ENCODE peak calls at places on chromosomes 13 and 19, in eight cellular contexts. M, Z, Q, N, F, P, G and E are unnamed samples. For H3K4me1, the result is how much of the 10 kb centered on the place peaks cover.

GRCh38 chr13:110030394-110030928 is 244.1 kb upstream of the IRS2 start:
- DNase-seq in G (no peak), P (no peak), Z (no peak), N (no peak), Q (no peak), F (no peak), M (no peak), E (no peak)

GRCh38 chr13:90803210-90803609 is 544.3 kb upstream of the MIR17HG start:
- DNase-seq in G (no peak), M (no peak), F (no peak), Q (no peak), Z (no peak), P (no peak), N (no peak), E (no peak)

GRCh38 chr19:17655751-17656480 is 32.2 kb downstream of the UNC13A start:
- DNase-seq in Z (no peak), M (no peak), F (no peak), P (no peak), Q (no peak), N (no peak), G (no peak), E (no peak)

GRCh38 chr19:32558607-32559228 is 22.3 kb upstream of the PDCD5 start:
- DNase-seq in N (no peak), Q (no peak), M (no peak), Z (no peak), F (no peak), P (no peak), G (no peak), E (no peak)

GRCh38 chr19:16936901-16937300 is 48.1 kb downstream of the F2RL3 start:
- DNase-seq in P (no peak), G (no peak), F (no peak), Q (no peak), N (no peak), Z (no peak), M (no peak), E (no peak)

GRCh38 chr19:47075941-47076340 is 27.5 kb upstream of the TMEM160 start:
- DNase-seq in Q (no peak), M (no peak), F (no peak), P (no peak), Z (no peak), N (no peak), G (no peak), E (no peak)

GRCh38 chr13:98039964-98040363 is 86.5 kb downstream of the IPO5 start:
- DNase-seq in Q (no peak), M (no peak), N (no peak), F (no peak), Z (no peak), G (no peak), P (no peak), E (no peak)

GRCh38 chr19:29014857-29015436 is 198.0 kb downstream of the UQCRFS1 start:
- DNase-seq in P (no peak), M (no peak), Z (peak), G (no peak), N (no peak), F (no peak), Q (no peak), E (no peak)

GRCh38 chr13:109105899-109106298 is 476.5 kb downstream of the MYO16 start:
- DNase-seq in F (no peak), Q (no peak), Z (no peak), G (no peak), P (no peak), M (no peak), N (no peak), E (no peak)

GRCh38 chr13:107866007-107866665 is 349.2 kb downstream of the LIG4 start:
- DNase-seq in M (no peak), F (no peak), G (peak), Z (peak), Q (no peak), N (no peak), P (peak), E (no peak)

GRCh38 chr13:39379667-39380655 is 223.0 kb downstream of the LHFPL6 start:
- DNase-seq in M (no peak), Z (no peak), F (no peak), Q (no peak), G (no peak), N (no peak), P (no peak), E (no peak)

GRCh38 chr19:42406111-42406510 is 16.0 kb upstream of the CNFN start:
- DNase-seq in Z (no peak), G (no peak), M (no peak), P (no peak), Q (no peak), F (no peak), N (no peak), E (no peak)

GRCh38 chr13:35979378-35979911 is 151.7 kb downstream of the DCLK1 start:
- DNase-seq in F (no peak), N (peak), G (no peak), P (peak), M (peak), Q (peak), Z (no peak), E (peak)

GRCh38 chr13:98105929-98106336 is 37.0 kb upstream of the FARP1 start:
- DNase-seq in G (peak), M (peak), F (peak), Z (no peak), Q (no peak), N (no peak), P (no peak), E (no peak)

GRCh38 chr19:7923295-7924191 is 2.4 kb downstream of the CTXN1 start:
- DNase-seq in F (no peak), P (no peak), N (no peak), G (no peak), Q (no peak), M (no peak), Z (no peak), E (no peak)

GRCh38 chr13:98977568-98978270 is at the start of gene DOCK9:
- DNase-seq in M (peak), F (peak), N (peak), G (no peak), Q (peak), P (peak), Z (no peak), E (peak)

GRCh38 chr13:104641309-104641708 is 1575.1 kb upstream of the SLC10A2 start:
- DNase-seq in N (no peak), Z (no peak), F (no peak), G (no peak), P (no peak), M (no peak), Q (no peak), E (no peak)

GRCh38 chr13:44396963-44397580 is 23.4 kb downstream of the SERP2 start:
- DNase-seq in Q (no peak), G (peak), N (peak), M (peak), Z (no peak), F (no peak), P (no peak), E (no peak)

GRCh38 chr19:50796128-50796633 is 6.0 kb downstream of the ACP4 start:
- DNase-seq in N (no peak), P (no peak), Q (no peak), G (peak), Z (peak), M (no peak), F (no peak), E (no peak)

GRCh38 chr13:41386206-41386605 is 71.1 kb upstream of the RGCC start:
- DNase-seq in F (no peak), Q (no peak), M (no peak), N (no peak), G (no peak), Z (no peak), P (no peak), E (no peak)

GRCh38 chr13:23856008-23856750 is 33.0 kb downstream of the MIPEP start:
- DNase-seq in F (no peak), Z (no peak), N (no peak), Q (no peak), M (no peak), G (no peak), P (no peak), E (no peak)

GRCh38 chr19:23404676-23405075 is 9.4 kb upstream of the ZNF91 start:
- DNase-seq in Q (no peak), Z (no peak), G (no peak), P (no peak), M (no peak), N (no peak), F (no peak), E (no peak)

GRCh38 chr13:42981317-42981716 is 10.7 kb downstream of the EPSTI1 start:
- DNase-seq in P (no peak), F (no peak), Q (no peak), G (no peak), Z (no peak), N (no peak), M (no peak), E (no peak)

GRCh38 chr19:48933382-48933932 is at the start of gene DHDH:
- DNase-seq in M (peak), Z (peak), F (peak), G (peak), P (peak), N (peak), Q (peak), E (no peak)

GRCh38 chr13:20550799-20551198 is 16.2 kb upstream of the IFT88 start:
- DNase-seq in M (no peak), Q (no peak), P (no peak), G (no peak), N (no peak), Z (no peak), F (no peak), E (no peak)

GRCh38 chr19:6767357-6768235 is at the start of gene SH2D3A:
- DNase-seq in Z (peak), Q (peak), F (peak), P (peak), G (peak), M (peak), N (no peak), E (no peak)
- TF ChIP-seq POLR2A in Z (no peak), Q (no peak), F (peak), P (peak), G (peak), M (no peak), N (no peak), E (no peak)

GRCh38 chr19:40599331-40600085 is 1.7 kb upstream of the LTBP4 start:
- DNase-seq in Z (no peak), M (peak), G (peak), N (peak), P (no peak), F (no peak), Q (no peak), E (no peak)
- H3K4me1 ChIP-seq in Z (half or more), M (half or more), G (under half), N (under half), P (half or more), F (under half), Q (half or more), E (under half)

DNA sequence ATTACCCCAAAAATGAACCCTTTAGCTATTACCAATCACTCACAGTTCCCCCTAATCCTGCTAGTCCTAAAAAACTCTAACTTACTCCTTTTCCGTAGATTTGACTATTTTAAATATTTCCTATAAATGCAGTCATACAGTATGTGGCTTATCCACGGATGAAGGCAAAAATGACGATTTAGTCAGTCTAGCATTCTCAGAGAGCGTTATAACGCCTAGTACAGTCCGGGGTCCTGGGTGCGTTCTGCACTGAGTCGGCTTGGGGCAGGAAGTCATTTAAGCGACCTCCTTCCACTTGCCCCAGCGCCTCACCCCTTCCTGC is 520 bp upstream of the ZNF383 start:
- DNase-seq in N (no peak), F (no peak), M (no peak), Z (no peak), G (peak), Q (no peak), P (no peak), E (no peak)
- TF ChIP-seq POLR2A in N (no peak), F (no peak), M (no peak), Z (no peak), G (no peak), Q (no peak), P (no peak), E (no peak)

DNA sequence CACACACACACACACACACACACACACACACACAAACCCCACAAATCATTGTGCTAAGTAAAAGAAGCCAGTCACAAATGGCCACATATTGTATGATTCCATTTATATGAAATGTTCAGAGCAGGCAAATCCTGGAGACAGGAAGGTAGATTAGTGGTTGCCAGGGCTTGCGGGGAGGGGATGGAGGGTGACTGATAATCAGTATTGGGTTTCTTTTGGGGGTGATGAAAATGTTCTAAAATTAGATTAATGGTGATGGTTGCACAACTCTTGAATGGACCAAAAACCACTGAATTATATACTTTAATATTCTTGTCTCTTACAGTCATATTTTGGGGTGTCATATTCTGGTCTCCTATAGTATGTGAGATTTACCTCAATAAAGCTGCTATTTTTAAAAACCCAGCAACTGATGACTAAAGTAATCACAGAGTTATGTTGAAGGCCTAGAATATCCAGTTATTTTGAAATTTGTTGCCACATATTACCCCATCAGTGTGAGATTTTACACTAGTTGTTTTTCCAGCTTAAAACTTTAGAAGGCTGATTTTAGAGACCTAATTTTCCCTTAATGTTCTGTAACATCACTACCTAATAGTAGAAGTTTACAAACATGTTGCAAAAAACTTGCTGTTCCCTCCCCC is 20.3 kb downstream of the FLT1 start:
- DNase-seq in M (no peak), Q (no peak), G (no peak), N (no peak), P (no peak), F (no peak), Z (no peak), E (no peak)
- H3K4me1 ChIP-seq in M (under half), Q (under half), G (under half), N (under half), P (under half), F (under half), Z (under half), E (under half)

GRCh38 chr19:13022859-13023636 is 27.8 kb downstream of the NFIX start:
- DNase-seq in M (peak), F (peak), Z (no peak), N (peak), Q (peak), P (peak), G (peak), E (peak)
- TF ChIP-seq POLR2A in M (no peak), F (no peak), Z (no peak), N (peak), Q (no peak), P (peak), G (no peak), E (no peak)

DNA sequence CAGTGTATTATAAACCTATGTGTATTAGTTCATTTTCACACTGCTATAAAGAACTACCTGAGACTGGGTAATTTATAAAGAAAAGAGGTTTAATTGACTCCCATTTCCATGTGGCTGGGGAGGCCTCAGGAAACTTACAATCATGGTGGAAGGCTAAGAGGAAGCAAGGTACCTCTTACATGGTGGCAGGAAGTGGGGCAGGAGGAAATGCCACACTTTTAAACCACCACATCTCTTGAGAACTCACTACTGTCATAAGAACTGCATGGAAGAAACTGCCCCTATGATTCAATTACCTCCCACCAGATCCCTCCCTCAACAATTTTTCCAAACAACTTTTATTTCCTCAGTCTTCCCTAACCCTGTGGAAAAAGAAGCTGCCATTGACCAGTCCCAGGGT is 14.5 kb upstream of the TPP2 start:
- DNase-seq in P (no peak), G (no peak), Z (no peak), N (no peak), F (no peak), M (no peak), Q (no peak), E (no peak)
- H3K4me1 ChIP-seq in P (under half), G (under half), Z (under half), N (under half), F (under half), M (under half), Q (under half), E (under half)

GRCh38 chr13:113318956-113319355 is 21.9 kb downstream of the LAMP1 start:
- DNase-seq in P (no peak), Q (no peak), M (no peak), N (no peak), G (no peak), F (no peak), Z (no peak), E (no peak)

GRCh38 chr13:113320226-113320875 is 23.3 kb downstream of the LAMP1 start:
- DNase-seq in P (no peak), M (no peak), G (no peak), F (no peak), N (no peak), Q (no peak), Z (no peak), E (no peak)

GRCh38 chr13:113321546-113321945 is 24.5 kb downstream of the LAMP1 start:
- DNase-seq in N (no peak), Q (no peak), M (no peak), G (no peak), F (no peak), P (no peak), Z (no peak), E (no peak)

GRCh38 chr13:113317031-113317430 is 20.0 kb downstream of the LAMP1 start:
- DNase-seq in N (no peak), P (no peak), M (no peak), F (no peak), G (no peak), Q (no peak), Z (no peak), E (no peak)

GRCh38 chr13:113319371-113319770 is 22.3 kb downstream of the LAMP1 start:
- DNase-seq in Q (no peak), P (no peak), Z (no peak), F (no peak), N (no peak), M (no peak), G (no peak), E (no peak)
- TF ChIP-seq POLR2A in Q (no peak), P (no peak), Z (no peak), F (no peak), N (no peak), M (no peak), G (no peak), E (no peak)

GRCh38 chr19:14002571-14003278 is 3.4 kb downstream of the RFX1 start:
- DNase-seq in P (no peak), Q (no peak), M (peak), Z (no peak), N (no peak), F (no peak), G (no peak), E (no peak)

GRCh38 chr19:13998426-13998825 is 7.7 kb downstream of the RFX1 start:
- DNase-seq in Q (no peak), G (no peak), Z (no peak), P (no peak), N (no peak), M (no peak), F (no peak), E (no peak)

GRCh38 chr19:13999085-13999484 is 7.0 kb downstream of the RFX1 start:
- DNase-seq in M (no peak), N (no peak), G (no peak), Q (no peak), F (no peak), P (no peak), Z (no peak), E (no peak)

GRCh38 chr19:14003279-14004051 is 2.7 kb downstream of the RFX1 start:
- DNase-seq in G (no peak), P (no peak), Q (no peak), F (no peak), Z (no peak), N (no peak), M (peak), E (no peak)

DNA sequence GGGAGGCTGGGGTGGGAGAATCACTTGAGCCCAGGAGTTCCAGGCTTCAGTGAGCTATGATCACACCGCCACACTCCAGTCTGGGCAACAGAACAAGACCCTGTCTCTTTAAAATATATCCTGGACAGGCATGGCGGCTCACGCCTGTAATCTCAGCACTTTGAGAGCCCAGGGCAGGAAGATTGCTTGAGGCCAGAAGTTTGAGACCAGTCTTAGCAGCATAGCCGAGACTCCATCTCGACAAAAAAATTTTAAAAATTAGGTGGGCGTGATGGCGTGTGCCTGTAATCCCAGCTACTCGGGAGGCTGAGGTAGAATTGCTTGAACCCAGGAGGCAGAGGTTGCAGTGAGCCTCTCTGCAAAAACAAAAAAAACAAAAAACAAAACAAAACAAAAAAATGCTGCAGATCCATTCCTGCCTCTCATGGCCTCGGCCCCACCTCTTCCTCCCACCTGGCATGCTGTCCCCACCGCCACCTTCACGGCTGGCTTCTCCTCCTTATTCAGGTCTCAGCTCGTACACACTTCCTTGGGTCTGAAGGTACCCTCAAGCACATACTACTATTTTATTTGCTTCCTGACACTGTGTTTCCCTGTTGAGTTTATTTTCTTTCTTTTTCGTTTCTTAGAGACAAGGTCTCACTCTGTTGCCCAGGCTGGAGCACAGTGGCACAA is 5.3 kb downstream of the RFX1 start:
- DNase-seq in N (no peak), G (no peak), F (no peak), Z (no peak), M (peak), P (no peak), Q (no peak), E (no peak)
- H3K4me1 ChIP-seq in N (under half), G (under half), F (under half), Z (under half), M (under half), P (under half), Q (under half), E (under half)

DNA sequence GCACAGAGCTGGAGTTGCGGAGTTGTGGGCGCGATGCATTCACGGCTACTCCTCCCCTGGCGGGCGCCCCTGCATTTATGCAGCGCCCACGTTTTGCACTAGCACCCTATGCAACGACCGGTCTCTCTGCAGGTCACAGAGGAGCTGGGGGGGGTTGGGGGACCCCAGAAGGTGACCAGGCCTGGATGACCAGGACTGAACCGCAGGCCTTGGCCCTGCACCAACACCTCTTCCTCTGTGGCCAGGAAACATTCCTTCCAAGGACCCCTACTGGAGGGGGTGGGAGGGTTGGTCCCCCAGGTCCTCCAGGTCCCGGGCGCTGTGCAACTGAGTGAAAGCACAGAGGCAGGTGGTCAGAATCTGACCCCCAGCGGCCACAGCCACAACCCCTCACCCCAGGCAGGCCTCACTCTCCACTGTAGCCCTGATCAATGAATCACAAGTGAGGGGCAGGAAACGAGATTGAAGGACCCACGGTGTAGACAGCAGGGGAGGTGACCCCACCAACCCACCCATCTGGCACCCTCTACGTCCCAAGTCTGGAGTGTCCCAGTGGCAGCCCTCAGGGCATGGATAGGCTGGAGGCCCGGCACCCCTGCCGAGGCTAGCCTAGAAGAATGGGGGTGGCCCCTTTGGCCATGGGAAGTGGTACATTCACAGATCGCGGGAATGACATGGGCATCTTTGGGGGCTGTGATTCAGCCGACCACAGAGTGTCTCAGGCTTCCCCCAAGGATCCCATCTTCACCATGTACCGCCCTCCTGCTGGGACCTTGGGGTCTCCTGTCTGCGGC is 11.1 kb upstream of the MKNK2 start:
- DNase-seq in M (no peak), Q (no peak), F (no peak), P (no peak), G (peak), Z (no peak), N (peak), E (no peak)
- TF ChIP-seq POLR2A in M (no peak), Q (no peak), F (no peak), P (no peak), G (peak), Z (no peak), N (no peak), E (no peak)